ENCODE peak calls at places on chromosome 11, in six cellular contexts. X, Z, T, Y, H and I are unnamed samples.

GRCh38 chr11:116861539-116861938 is 24.1 kb upstream of the APOA1 start:
- DNase-seq in X (no peak), Z (peak), T (no peak), Y (no peak), H (no peak), I (no peak)

GRCh38 chr11:69474736-69475135 is 6.7 kb upstream of the LINC01488 start:
- DNase-seq in X (no peak), Z (no peak), T (no peak), Y (no peak), H (no peak), I (no peak)

GRCh38 chr11:134932761-134933160 is 520.7 kb upstream of the B3GAT1 start:
- DNase-seq in X (no peak), Z (no peak), T (no peak), Y (no peak), H (no peak), I (peak)

GRCh38 chr11:114382509-114382908 is 17.8 kb downstream of the C11orf71 start:
- DNase-seq in X (no peak), Z (no peak), T (no peak), Y (no peak), H (no peak), I (no peak)

GRCh38 chr11:118095967-118096367 is 9.2 kb upstream of the SMIM35 start:
- DNase-seq in X (no peak), Z (no peak), T (no peak), Y (no peak), H (no peak), I (no peak)

GRCh38 chr11:86468169-86468568 is 93.5 kb downstream of the CCDC81 start:
- DNase-seq in X (no peak), Z (no peak), T (no peak), Y (no peak), H (no peak), I (no peak)

GRCh38 chr11:32259641-32260081 is 168.8 kb downstream of the RCN1 start:
- DNase-seq in X (no peak), Z (peak), T (no peak), Y (peak), H (no peak), I (no peak)

GRCh38 chr11:6321961-6322362 is 1.7 kb upstream of the CAVIN3 start:
- DNase-seq in X (no peak), Z (peak), T (no peak), Y (no peak), H (no peak), I (no peak)

GRCh38 chr11:12430351-12430750 is 53.0 kb downstream of the PARVA start:
- DNase-seq in X (no peak), Z (peak), T (no peak), Y (no peak), H (no peak), I (no peak)

GRCh38 chr11:102395720-102396358 is 48.8 kb downstream of the BIRC2 start:
- DNase-seq in X (no peak), Z (no peak), T (no peak), Y (no peak), H (no peak), I (no peak)

GRCh38 chr11:8384199-8384821 is 120.6 kb upstream of the LMO1 start:
- DNase-seq in X (no peak), Z (no peak), T (no peak), Y (no peak), H (no peak), I (no peak)

GRCh38 chr11:15665368-15665871 is 550.7 kb downstream of the INSC start:
- DNase-seq in X (no peak), Z (peak), T (no peak), Y (no peak), H (no peak), I (no peak)

GRCh38 chr11:128198206-128198605 is 389.2 kb downstream of the ETS1 start:
- DNase-seq in X (no peak), Z (no peak), T (no peak), Y (no peak), H (no peak), I (no peak)

GRCh38 chr11:2276280-2276998 is 6.1 kb upstream of the ASCL2 start:
- DNase-seq in X (no peak), Z (no peak), T (no peak), Y (no peak), H (peak), I (peak)

GRCh38 chr11:30926130-30926529 is 340.0 kb upstream of the MPPED2 start:
- DNase-seq in X (no peak), Z (no peak), T (no peak), Y (no peak), H (no peak), I (no peak)

GRCh38 chr11:125569913-125570621 is 790 bp downstream of the EI24 start:
- DNase-seq in X (no peak), Z (peak), T (no peak), Y (no peak), H (no peak), I (no peak)

GRCh38 chr11:125566235-125566634 is 3.0 kb upstream of the EI24 start:
- DNase-seq in X (no peak), Z (no peak), T (no peak), Y (no peak), H (no peak), I (no peak)

GRCh38 chr11:125572916-125573315 is 3.6 kb downstream of the EI24 start:
- DNase-seq in X (no peak), Z (no peak), T (no peak), Y (no peak), H (no peak), I (no peak)

GRCh38 chr11:125570952-125571351 is 1.7 kb downstream of the EI24 start:
- DNase-seq in X (no peak), Z (no peak), T (no peak), Y (no peak), H (no peak), I (no peak)

GRCh38 chr11:125568970-125569912 is at the start of gene EI24:
- DNase-seq in X (peak), Z (peak), T (peak), Y (peak), H (peak), I (peak)
- TF ChIP-seq POLR2A in X (peak), Z (peak), T (peak), Y (peak), H (peak), I (no peak)

GRCh38 chr11:125591659-125592304 is 870 bp upstream of the STT3A start:
- DNase-seq in X (peak), Z (peak), T (no peak), Y (no peak), H (peak), I (peak)
- TF ChIP-seq POLR2A in X (no peak), Z (peak), T (no peak), Y (peak), H (no peak), I (no peak)

GRCh38 chr11:57474017-57474750 is 13.9 kb downstream of the RTN4RL2 start:
- DNase-seq in X (no peak), Z (peak), T (no peak), Y (no peak), H (no peak), I (no peak)
- TF ChIP-seq POLR2A in X (no peak), Z (no peak), T (no peak), Y (no peak), H (no peak), I (no peak)

DNA sequence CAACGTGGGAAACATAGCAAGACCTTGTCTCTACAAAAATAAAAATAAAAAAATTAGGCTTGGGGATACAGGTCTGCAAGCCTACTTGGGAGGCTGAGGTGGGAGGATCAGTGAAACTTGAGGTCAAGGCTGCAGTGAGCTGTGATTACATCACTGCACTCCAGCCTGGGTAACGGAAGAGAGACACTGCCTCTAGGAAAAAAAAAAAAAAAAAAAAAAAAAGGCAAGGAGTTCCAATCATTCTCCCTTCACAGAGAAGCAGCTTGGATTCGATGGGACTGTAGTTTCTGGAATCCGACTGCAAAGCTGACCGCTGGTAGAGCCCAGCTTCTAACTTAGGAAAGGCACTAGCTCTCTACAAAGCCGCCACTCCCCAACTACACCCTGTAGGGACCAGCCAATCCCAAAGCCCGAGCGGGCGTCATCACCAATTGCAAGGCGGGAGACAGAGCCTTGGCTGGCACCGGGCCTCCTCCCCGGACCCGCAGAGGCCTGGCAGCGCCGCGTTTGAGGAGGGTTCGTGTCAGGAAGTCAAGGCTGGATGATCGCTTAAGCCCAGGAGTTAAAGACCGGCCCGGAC is 699 bp upstream of the DDB2 start:
- DNase-seq in X (peak), Z (peak), T (peak), Y (peak), H (peak), I (peak)
- TF ChIP-seq POLR2A in X (peak), Z (no peak), T (peak), Y (no peak), H (no peak), I (peak)

DNA sequence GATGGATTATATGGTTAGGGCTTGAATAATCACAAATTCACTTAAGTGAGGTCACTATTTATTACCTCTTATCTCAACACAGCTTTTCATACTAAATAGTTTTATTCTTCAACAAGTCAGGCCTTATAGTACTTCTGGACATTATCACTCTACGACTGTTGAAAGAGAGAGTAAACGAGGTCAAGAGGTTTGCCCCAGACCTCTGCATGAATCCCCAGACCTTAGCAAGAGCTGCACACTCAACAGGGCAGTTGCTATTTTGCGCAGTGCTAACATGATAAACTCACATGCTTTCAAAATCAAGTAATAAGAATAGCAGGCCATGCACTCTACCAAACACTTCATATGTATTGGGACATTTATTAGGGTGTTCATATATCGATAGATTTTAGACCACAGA is 60.5 kb downstream of the DDI1 start:
- DNase-seq in X (no peak), Z (no peak), T (no peak), Y (no peak), H (no peak), I (no peak)
- TF ChIP-seq POLR2A in X (no peak), Z (no peak), T (no peak), Y (no peak), H (no peak), I (no peak)